ENCODE peak calls at places on chromosome 10, in four cellular contexts. One of them, this sample, is unnamed. For H3K4me1, the result is how much of the 10 kb centered on the place peaks cover.

GRCh38 chr10:75492151-75492550 is 60.7 kb downstream of the LRMDA start:
- DNase-seq in stomach: no peak
- DNase-seq in HepG2: no peak
- DNase-seq in Peyer's patch: no peak
- DNase-seq in this sample: no peak

GRCh38 chr10:79411546-79412495 is 33.6 kb downstream of the ZCCHC24 start:
- DNase-seq in stomach: no peak
- DNase-seq in HepG2: no peak
- DNase-seq in Peyer's patch: no peak
- DNase-seq in this sample: peak

GRCh38 chr10:4407783-4408182 is 418.2 kb upstream of the AKR1E2 start:
- DNase-seq in stomach: no peak
- DNase-seq in HepG2: no peak
- DNase-seq in Peyer's patch: no peak
- DNase-seq in this sample: no peak

GRCh38 chr10:93718937-93719725 is 16.7 kb upstream of the FRA10AC1 start:
- DNase-seq in HepG2: no peak
- DNase-seq in Peyer's patch: peak
- DNase-seq in stomach: no peak
- DNase-seq in this sample: no peak

GRCh38 chr10:64463406-64463805 is 942.2 kb downstream of the REEP3 start:
- DNase-seq in stomach: no peak
- DNase-seq in HepG2: no peak
- DNase-seq in Peyer's patch: no peak
- DNase-seq in this sample: no peak

GRCh38 chr10:74223755-74224530 is 72.9 kb downstream of the ADK start:
- DNase-seq in HepG2: no peak
- DNase-seq in Peyer's patch: no peak
- DNase-seq in stomach: no peak
- DNase-seq in this sample: no peak

GRCh38 chr10:78053201-78053868 is 19.7 kb downstream of the RPS24 start:
- DNase-seq in Peyer's patch: no peak
- DNase-seq in HepG2: no peak
- DNase-seq in stomach: no peak
- DNase-seq in this sample: no peak

GRCh38 chr10:124416733-124417132 is 2.0 kb downstream of the OAT start:
- DNase-seq in Peyer's patch: no peak
- DNase-seq in HepG2: peak
- DNase-seq in stomach: no peak
- DNase-seq in this sample: no peak

GRCh38 chr10:44857363-44858016 is 53.6 kb upstream of the TMEM72 start:
- DNase-seq in Peyer's patch: peak
- DNase-seq in stomach: peak
- DNase-seq in HepG2: peak
- DNase-seq in this sample: peak

GRCh38 chr10:121043124-121043849 is 192.1 kb downstream of the WDR11 start:
- DNase-seq in stomach: no peak
- DNase-seq in Peyer's patch: no peak
- DNase-seq in HepG2: peak
- DNase-seq in this sample: no peak

GRCh38 chr10:93597075-93597599 is 3.9 kb downstream of the RBP4 start:
- DNase-seq in HepG2: peak
- DNase-seq in Peyer's patch: no peak
- DNase-seq in stomach: no peak
- DNase-seq in this sample: no peak

GRCh38 chr10:33913194-33913593 is 578.7 kb upstream of the NRP1 start:
- DNase-seq in Peyer's patch: no peak
- DNase-seq in stomach: no peak
- DNase-seq in HepG2: no peak
- DNase-seq in this sample: no peak

GRCh38 chr10:18233775-18234174 is 93.6 kb downstream of the CACNB2 start:
- DNase-seq in HepG2: no peak
- DNase-seq in Peyer's patch: no peak
- DNase-seq in stomach: no peak
- DNase-seq in this sample: peak

GRCh38 chr10:25382029-25382810 is 207.4 kb downstream of the GPR158 start:
- DNase-seq in Peyer's patch: no peak
- DNase-seq in stomach: no peak
- DNase-seq in HepG2: no peak
- DNase-seq in this sample: no peak

GRCh38 chr10:97517778-97518561 is 19.2 kb downstream of the UBTD1 start:
- DNase-seq in HepG2: no peak
- DNase-seq in Peyer's patch: no peak
- DNase-seq in stomach: no peak
- DNase-seq in this sample: no peak

GRCh38 chr10:48970654-48971053 is 31.0 kb upstream of the LRRC18 start:
- DNase-seq in HepG2: no peak
- DNase-seq in stomach: no peak
- DNase-seq in Peyer's patch: no peak
- DNase-seq in this sample: no peak

GRCh38 chr10:79449181-79450146 is 4.0 kb upstream of the ZCCHC24 start:
- DNase-seq in stomach: peak
- DNase-seq in HepG2: no peak
- DNase-seq in Peyer's patch: peak
- DNase-seq in this sample: no peak

GRCh38 chr10:63666836-63667383 is 145.7 kb downstream of the REEP3 start:
- DNase-seq in HepG2: no peak
- DNase-seq in Peyer's patch: no peak
- DNase-seq in stomach: no peak
- DNase-seq in this sample: no peak

GRCh38 chr10:28327494-28327886 is 24.6 kb upstream of the MPP7 start:
- DNase-seq in HepG2: no peak
- DNase-seq in stomach: no peak
- DNase-seq in Peyer's patch: no peak
- DNase-seq in this sample: no peak

GRCh38 chr10:125407000-125407502 is 246.7 kb upstream of the CTBP2 start:
- DNase-seq in stomach: peak
- DNase-seq in Peyer's patch: no peak
- DNase-seq in HepG2: no peak
- DNase-seq in this sample: no peak

GRCh38 chr10:60573342-60573741 is 183.7 kb upstream of the ANK3 start:
- DNase-seq in stomach: no peak
- DNase-seq in Peyer's patch: no peak
- DNase-seq in HepG2: no peak
- DNase-seq in this sample: no peak

GRCh38 chr10:115129752-115130151 is 36.6 kb downstream of the ATRNL1 start:
- DNase-seq in HepG2: peak
- DNase-seq in Peyer's patch: no peak
- DNase-seq in stomach: no peak
- DNase-seq in this sample: no peak

GRCh38 chr10:132110713-132111112 is 45.0 kb downstream of the JAKMIP3 start:
- DNase-seq in HepG2: no peak
- DNase-seq in stomach: peak
- DNase-seq in Peyer's patch: peak
- DNase-seq in this sample: peak

GRCh38 chr10:32141018-32141807 is 85.0 kb upstream of the KIF5B start:
- DNase-seq in stomach: peak
- DNase-seq in Peyer's patch: peak
- DNase-seq in HepG2: no peak
- DNase-seq in this sample: no peak

GRCh38 chr10:73424478-73424877 is 8.9 kb downstream of the MSS51 start:
- DNase-seq in stomach: no peak
- DNase-seq in Peyer's patch: no peak
- DNase-seq in HepG2: no peak
- DNase-seq in this sample: no peak

GRCh38 chr10:50627896-50628295 is 4.1 kb upstream of the SGMS1 start:
- DNase-seq in stomach: no peak
- DNase-seq in Peyer's patch: no peak
- DNase-seq in HepG2: no peak
- DNase-seq in this sample: no peak

GRCh38 chr10:95657250-95657649 is 739 bp upstream of the ALDH18A1 start:
- DNase-seq in HepG2: no peak
- DNase-seq in stomach: no peak
- DNase-seq in Peyer's patch: no peak
- DNase-seq in this sample: no peak

GRCh38 chr10:95656291-95657164 is at the start of gene ALDH18A1:
- DNase-seq in stomach: peak
- DNase-seq in Peyer's patch: peak
- DNase-seq in HepG2: peak
- DNase-seq in this sample: peak

GRCh38 chr10:95651346-95652115 is 5.0 kb downstream of the ALDH18A1 start:
- DNase-seq in stomach: no peak
- DNase-seq in HepG2: no peak
- DNase-seq in Peyer's patch: no peak
- DNase-seq in this sample: no peak

GRCh38 chr10:95653895-95654294 is 2.6 kb downstream of the ALDH18A1 start:
- DNase-seq in Peyer's patch: no peak
- DNase-seq in stomach: no peak
- DNase-seq in HepG2: no peak
- DNase-seq in this sample: no peak

DNA sequence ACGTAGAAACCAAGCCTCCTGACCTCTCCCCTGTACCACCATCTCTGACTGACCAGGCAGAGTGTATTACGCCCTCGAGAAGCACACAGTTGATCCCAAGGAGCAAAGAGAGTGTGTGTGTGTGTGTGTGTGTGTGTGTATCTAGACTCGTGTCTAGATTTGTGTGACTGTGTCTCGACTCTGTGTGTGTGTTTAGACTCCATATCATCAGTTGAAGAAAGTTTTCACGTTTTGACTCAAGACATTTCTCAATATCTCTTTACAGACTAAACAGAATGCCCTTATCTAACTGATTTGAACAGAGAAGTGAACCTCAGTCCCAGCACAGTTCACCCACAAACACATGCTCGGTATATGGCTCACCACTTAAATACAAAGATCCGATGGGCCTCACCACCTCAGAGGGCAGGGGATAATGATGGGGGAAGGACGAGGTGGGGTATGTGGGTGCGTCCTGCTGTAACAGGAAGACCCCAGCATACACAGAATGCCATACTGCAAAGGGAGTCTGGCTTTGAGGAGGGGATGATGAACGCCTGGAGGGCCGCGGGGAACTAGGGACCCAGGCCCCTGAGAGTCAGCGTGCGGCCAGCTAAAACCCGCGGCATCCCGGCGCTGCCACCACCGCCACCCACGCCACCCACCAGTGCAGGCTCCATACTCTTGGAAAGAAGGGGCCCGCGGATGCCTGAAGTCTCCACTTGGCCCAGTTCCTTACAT is 780 bp downstream of the ALDH18A1 start:
- DNase-seq in stomach: no peak
- DNase-seq in HepG2: peak
- DNase-seq in Peyer's patch: no peak
- DNase-seq in this sample: no peak
- TF ChIP-seq POLR2A in stomach: no peak
- TF ChIP-seq POLR2A in HepG2: peak
- TF ChIP-seq POLR2A in Peyer's patch: peak
- TF ChIP-seq POLR2A in this sample: no peak

GRCh38 chr10:69338133-69338456 is 59.8 kb downstream of the HK1 start:
- DNase-seq in stomach: no peak
- DNase-seq in Peyer's patch: no peak
- DNase-seq in HepG2: no peak
- DNase-seq in this sample: no peak

GRCh38 chr10:69337312-69338132 is 59.2 kb downstream of the HK1 start:
- DNase-seq in Peyer's patch: no peak
- DNase-seq in stomach: no peak
- DNase-seq in HepG2: no peak
- DNase-seq in this sample: no peak

GRCh38 chr10:69336952-69337311 is 58.6 kb downstream of the HK1 start:
- DNase-seq in HepG2: no peak
- DNase-seq in Peyer's patch: no peak
- DNase-seq in stomach: no peak
- DNase-seq in this sample: no peak

GRCh38 chr10:69340695-69341094 is 62.4 kb downstream of the HK1 start:
- DNase-seq in Peyer's patch: no peak
- DNase-seq in stomach: no peak
- DNase-seq in HepG2: no peak
- DNase-seq in this sample: no peak

DNA sequence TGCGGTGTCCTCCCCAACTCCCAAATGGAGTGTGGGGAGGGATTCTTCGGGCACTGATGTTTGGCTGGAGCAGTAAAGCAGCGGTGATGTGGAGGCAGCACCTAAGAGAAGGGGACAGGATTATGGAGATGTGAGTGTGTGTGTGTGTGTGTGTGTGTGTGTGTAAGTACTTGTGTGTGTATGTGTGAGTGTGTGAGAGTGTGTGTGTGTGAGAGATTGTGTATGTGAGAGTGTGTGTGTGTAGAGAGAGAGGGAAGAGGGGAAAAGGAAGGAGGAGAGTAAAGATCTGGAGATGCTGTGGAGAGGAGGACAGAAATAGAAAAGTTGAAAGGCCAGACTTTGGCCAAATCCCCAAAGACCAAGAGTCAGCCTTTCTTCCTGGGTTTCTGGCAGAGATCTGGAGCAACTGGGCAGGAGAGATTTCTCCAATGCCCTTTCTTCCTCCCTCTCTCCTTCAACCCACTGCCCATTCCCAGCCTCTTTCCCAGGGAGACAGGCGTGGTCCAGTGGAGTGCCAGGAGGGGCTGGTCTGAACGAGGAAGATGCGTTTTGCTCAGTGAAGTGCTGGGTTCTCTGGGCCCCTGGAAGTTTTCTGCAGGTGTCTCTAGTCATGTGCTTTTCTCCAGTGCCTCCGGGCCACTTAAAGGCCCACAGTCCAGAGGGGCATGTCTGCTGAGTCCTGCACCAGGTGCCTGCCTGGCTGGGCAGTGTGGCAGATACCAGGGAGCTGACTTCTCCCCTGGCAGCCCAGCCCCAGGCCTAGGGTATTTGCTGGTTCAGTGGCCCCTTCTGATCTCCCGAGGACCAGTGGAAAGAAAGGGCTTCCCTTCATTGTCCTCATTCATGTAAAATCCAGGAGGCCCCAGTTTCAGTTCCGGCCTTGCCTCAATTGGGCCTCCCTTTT is 60.5 kb downstream of the HK1 start:
- DNase-seq in HepG2: no peak
- DNase-seq in stomach: no peak
- DNase-seq in Peyer's patch: no peak
- DNase-seq in this sample: no peak
- H3K4me1 ChIP-seq in HepG2: under half
- H3K4me1 ChIP-seq in stomach: half or more
- H3K4me1 ChIP-seq in Peyer's patch: under half
- H3K4me1 ChIP-seq in this sample: under half

DNA sequence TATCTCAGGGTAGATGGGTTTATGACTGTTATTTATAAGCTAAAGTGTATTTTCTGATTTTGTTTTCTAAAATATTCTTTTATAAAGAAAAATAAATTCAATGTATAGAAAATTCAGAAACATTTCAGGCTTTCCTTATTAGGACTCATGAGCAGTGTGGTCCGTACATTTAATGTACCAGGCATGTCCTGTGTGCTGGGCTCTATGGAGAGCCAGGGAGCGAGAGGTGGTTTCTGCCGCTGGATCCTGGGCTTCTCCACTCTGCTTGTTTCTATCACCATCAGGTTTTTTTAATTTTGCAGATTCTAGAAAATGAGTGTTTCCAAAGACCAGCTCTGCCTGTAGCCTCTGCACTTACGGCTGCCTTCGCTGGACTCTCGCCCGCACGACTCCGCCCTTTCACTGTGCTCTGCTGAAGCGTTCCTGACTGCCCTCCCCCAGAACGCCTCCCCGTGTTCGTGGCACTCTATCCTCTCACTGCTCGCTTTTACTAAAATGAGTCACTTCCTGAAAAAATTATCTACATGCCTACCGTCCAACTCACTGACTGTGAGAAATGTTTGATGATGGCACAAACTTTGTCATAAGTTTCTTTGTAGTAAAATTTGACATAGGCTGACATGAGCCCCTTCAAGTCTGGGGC is 188.5 kb downstream of the ZMYND11 start:
- DNase-seq in HepG2: peak
- DNase-seq in Peyer's patch: peak
- DNase-seq in stomach: peak
- DNase-seq in this sample: peak
- TF ChIP-seq POLR2A in HepG2: no peak
- TF ChIP-seq POLR2A in Peyer's patch: no peak
- TF ChIP-seq POLR2A in stomach: no peak
- TF ChIP-seq POLR2A in this sample: no peak

GRCh38 chr10:22684707-22685106 is 29.7 kb downstream of the PIP4K2A start:
- DNase-seq in stomach: no peak
- DNase-seq in Peyer's patch: no peak
- DNase-seq in HepG2: no peak
- DNase-seq in this sample: no peak
- H3K4me1 ChIP-seq in stomach: half or more
- H3K4me1 ChIP-seq in Peyer's patch: under half
- H3K4me1 ChIP-seq in HepG2: half or more
- H3K4me1 ChIP-seq in this sample: under half